ENCODE peak calls at places on chromosomes 4 and X, in four cellular contexts. Z is nephron progenitor cell, J is heart right ventricle, P is left lung. H is an unnamed sample.
A peak's percentile ranks its signal among the peaks of the same experiment; 100 is the strongest.

GRCh38 chrX:24945009-24945408 is 70.8 kb downstream of the ARX start:
- DNase-seq in Z (no peak), J (no peak), P (no peak), H (no peak)

GRCh38 chr4:6999172-7000086 is 43.7 kb upstream of the TADA2B start:
- DNase-seq in J (no peak), Z (no peak), P (no peak), H (no peak)

GRCh38 chrX:129797251-129797906 is 17.6 kb downstream of the SASH3 start:
- DNase-seq in J (no peak), Z (no peak), P (no peak), H (peak; percentile 40)

GRCh38 chrX:13428055-13428786 is 108.4 kb upstream of the ATXN3L start:
- DNase-seq in P (no peak), Z (no peak), J (no peak), H (no peak)

GRCh38 chr4:137993232-137993631 is 248.9 kb downstream of the SLC7A11 start:
- DNase-seq in J (no peak), P (no peak), Z (no peak), H (no peak)

GRCh38 chr4:27887646-27888045 is 1027.0 kb downstream of the STIM2 start:
- DNase-seq in P (no peak), J (no peak), Z (no peak), H (no peak)

GRCh38 chrX:30822068-30822671 is 66.9 kb downstream of the TAB3 start:
- DNase-seq in Z (no peak), J (no peak), P (no peak), H (no peak)

GRCh38 chrX:103637604-103638338 is 9.0 kb downstream of the TCEAL1 start:
- DNase-seq in J (no peak), Z (no peak), P (no peak), H (no peak)

GRCh38 chrX:9846631-9847030 is 60.4 kb downstream of the SHROOM2 start:
- DNase-seq in Z (no peak), J (no peak), P (no peak), H (no peak)

GRCh38 chr4:52627876-52628275 is 31.2 kb downstream of the USP46 start:
- DNase-seq in Z (no peak), P (no peak), J (no peak), H (no peak)

GRCh38 chr4:74874785-74875367 is 58.0 kb upstream of the PARM1 start:
- DNase-seq in P (no peak), Z (peak; percentile 38), J (no peak), H (no peak)

GRCh38 chrX:103586314-103586646 is 965 bp downstream of the TCEAL4 start:
- DNase-seq in J (no peak), Z (no peak), P (no peak), H (no peak)

GRCh38 chrX:154458116-154458953 is at the start of gene PLXNA3:
- DNase-seq in Z (peak; percentile 80), J (peak; percentile 54), P (no peak), H (no peak)

GRCh38 chr4:108370291-108370690 is 201.6 kb upstream of the LEF1 start:
- DNase-seq in Z (peak; percentile 15), P (no peak), J (no peak), H (no peak)

GRCh38 chr4:6929735-6930464 is 20.3 kb downstream of the TBC1D14 start:
- DNase-seq in J (no peak), P (no peak), Z (peak; percentile 39), H (no peak)

GRCh38 chrX:135463937-135464336 is 42.2 kb downstream of the SMIM10L2A start:
- DNase-seq in Z (no peak), J (no peak), P (no peak), H (no peak)

GRCh38 chr4:182141046-182141445 is 102.2 kb upstream of the TENM3 start:
- DNase-seq in P (no peak), Z (peak; percentile 47), J (no peak), H (no peak)

GRCh38 chr4:16139066-16139945 is 55.5 kb upstream of the PROM1 start:
- DNase-seq in P (no peak), Z (no peak), J (no peak), H (no peak)

GRCh38 chrX:118128724-118129123 is 12.1 kb upstream of the KLHL13 start:
- DNase-seq in Z (no peak), J (no peak), P (no peak), H (no peak)

GRCh38 chrX:123340691-123341090 is 156.6 kb downstream of the GRIA3 start:
- DNase-seq in Z (no peak), P (no peak), J (no peak), H (no peak)

GRCh38 chr4:12679217-12679616 is 804.9 kb downstream of the RAB28 start:
- DNase-seq in Z (no peak), J (no peak), P (no peak), H (no peak)

GRCh38 chrX:133444952-133445831 is 29.9 kb upstream of the GPC4 start:
- DNase-seq in P (no peak), Z (peak; percentile 20), J (no peak), H (no peak)

GRCh38 chr4:147846318-147847135 is 114.6 kb downstream of the ARHGAP10 start:
- DNase-seq in P (no peak), Z (no peak), J (no peak), H (no peak)

GRCh38 chr4:112604590-112604989 is 32.1 kb downstream of the ZGRF1 start:
- DNase-seq in J (no peak), Z (peak; percentile 50), P (no peak), H (no peak)

GRCh38 chr4:1404573-1405248 is 1.5 kb downstream of the NKX1-1 start:
- DNase-seq in J (no peak), P (peak; percentile 12), Z (no peak), H (no peak)

GRCh38 chr4:25913056-25913850 is 767 bp upstream of the SMIM20 start:
- DNase-seq in J (peak; percentile 35), P (peak; percentile 53), Z (no peak), H (no peak)

GRCh38 chr4:96983830-96984229 is 1143.9 kb downstream of the PDHA2 start:
- DNase-seq in Z (no peak), P (no peak), J (no peak), H (no peak)

GRCh38 chr4:14863420-14864364 is 138.6 kb upstream of the CPEB2 start:
- DNase-seq in J (no peak), Z (no peak), P (no peak), H (no peak)

GRCh38 chrX:81564851-81565250 is 362.9 kb downstream of the SH3BGRL start:
- DNase-seq in Z (no peak), P (no peak), J (no peak), H (no peak)

GRCh38 chrX:154138857-154139256 is 5.2 kb upstream of the OPN1LW start:
- DNase-seq in J (no peak), P (no peak), Z (no peak), H (no peak)

GRCh38 chr4:142164767-142165500 is 528.6 kb downstream of the IL15 start:
- DNase-seq in P (no peak), Z (no peak), J (no peak), H (no peak)

GRCh38 chr4:126530996-126531585 is 1101.7 kb upstream of the INTU start:
- DNase-seq in Z (no peak), J (no peak), P (no peak), H (no peak)

GRCh38 chr4:145909773-145910172 is 28.9 kb downstream of the ZNF827 start:
- DNase-seq in P (no peak), Z (no peak), J (no peak), H (no peak)

DNA sequence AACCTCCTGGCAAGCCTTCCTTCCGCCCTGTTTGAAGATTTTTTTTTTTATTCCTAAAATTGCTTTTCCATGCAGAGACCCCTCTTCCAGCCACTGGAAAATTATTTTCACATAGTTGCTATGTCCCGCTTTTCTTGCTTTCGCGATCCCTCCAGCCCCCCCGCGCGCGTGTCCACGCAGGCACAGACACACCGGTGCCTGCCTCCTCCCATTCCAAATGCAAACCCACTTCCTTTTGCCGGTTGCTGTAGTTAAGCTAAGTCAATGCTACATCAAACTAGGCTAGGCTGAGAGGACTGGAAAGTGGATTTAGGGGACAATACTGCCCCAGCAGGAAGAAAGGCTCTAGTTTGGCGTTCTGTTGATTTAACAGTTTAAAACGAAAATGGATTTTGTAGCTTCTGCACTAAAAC is 111.0 kb downstream of the DHX15 start:
- DNase-seq in Z (peak; percentile 32), J (peak; percentile 18), P (no peak), H (no peak)
- TF ChIP-seq CTCF in Z (no peak), J (no peak), P (no peak), H (peak; percentile 41)

GRCh38 chr4:41120297-41121217 is 93.8 kb downstream of the APBB2 start:
- DNase-seq in J (peak; percentile 27), Z (no peak), P (peak; percentile 59), H (no peak)

GRCh38 chr4:41124916-41125548 is 89.3 kb downstream of the APBB2 start:
- DNase-seq in Z (no peak), J (no peak), P (no peak), H (no peak)

GRCh38 chr4:41122309-41122708 is 92.0 kb downstream of the APBB2 start:
- DNase-seq in J (no peak), P (no peak), Z (no peak), H (no peak)

GRCh38 chr4:41121906-41122305 is 92.4 kb downstream of the APBB2 start:
- DNase-seq in J (no peak), P (no peak), Z (no peak), H (no peak)

DNA sequence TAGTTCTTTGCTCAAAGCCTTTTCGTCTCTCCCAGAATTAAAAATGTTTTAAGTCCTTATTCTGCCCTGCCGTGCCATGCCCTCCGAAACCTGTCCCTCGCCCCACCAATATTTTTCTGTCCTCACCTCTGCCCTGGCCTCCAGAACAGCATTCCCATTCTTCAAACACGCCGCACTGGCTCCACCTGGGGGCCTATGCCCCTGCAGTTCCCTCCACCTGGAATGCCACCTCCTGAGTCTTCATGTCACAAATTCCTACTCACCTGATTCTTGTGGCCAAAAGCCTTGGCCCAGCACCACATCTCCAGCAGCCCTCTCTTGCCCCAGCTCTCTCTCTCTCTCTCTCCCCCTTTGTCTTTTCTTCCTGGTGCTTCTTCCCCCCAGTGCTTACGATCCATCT is 91.6 kb downstream of the APBB2 start:
- DNase-seq in P (no peak), Z (no peak), J (no peak), H (no peak)
- TF ChIP-seq CTCF in P (no peak), Z (no peak), J (no peak), H (no peak)

DNA sequence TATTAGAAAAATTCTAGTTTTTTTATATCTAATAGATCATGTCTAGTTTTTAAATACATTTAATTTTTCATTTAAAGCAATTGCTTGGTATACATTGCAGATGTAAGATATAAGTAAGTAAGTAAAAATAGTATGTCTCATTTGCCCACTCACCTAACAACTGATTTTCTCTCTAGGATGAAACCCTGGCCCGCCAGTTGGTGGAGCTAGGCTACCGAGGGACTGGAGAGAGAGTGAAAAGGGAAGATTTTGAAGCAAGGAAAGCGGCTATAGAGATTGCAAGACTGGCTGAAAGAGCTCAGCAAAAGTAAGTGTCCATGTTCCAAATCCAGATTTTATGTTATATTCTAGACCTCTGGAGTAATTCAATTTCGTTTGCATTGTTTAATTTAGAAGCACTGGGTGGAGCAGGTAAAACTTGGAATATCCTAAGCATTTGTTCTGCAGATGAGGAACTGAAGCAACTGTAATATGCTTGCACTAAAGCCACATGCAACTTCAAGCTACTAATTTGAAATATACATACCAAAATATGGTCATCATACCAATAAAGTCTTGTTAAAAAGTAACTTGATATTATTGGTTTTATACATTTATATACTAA is 27.1 kb downstream of the CFAP299 start:
- DNase-seq in P (no peak), Z (peak; percentile 55), J (no peak), H (no peak)
- TF ChIP-seq CTCF in P (peak; percentile 22), Z (peak; percentile 73), J (peak; percentile 33), H (peak; percentile 78)

GRCh38 chr4:123622572-123622971 is 226.0 kb downstream of the SPRY1 start:
- DNase-seq in P (no peak), J (no peak), Z (no peak), H (no peak)
- TF ChIP-seq CTCF in P (no peak), J (no peak), Z (no peak), H (peak; percentile 49)